ENCODE peak calls at places on chromosomes 1 and 21, in ten cellular contexts. K, O, X, B, F, N, I, Z, C and E are unnamed samples.
A peak's percentile ranks its signal among the peaks of the same experiment; 100 is the strongest.

GRCh38 chr1:210754931-210755670 is 378.8 kb downstream of the KCNH1 start:
- DNase-seq in K (no peak), O (peak; percentile 36), X (no peak), B (peak; percentile 20), F (no peak), N (no peak), I (no peak), Z (no peak), C (no peak), E (no peak)

GRCh38 chr1:27398405-27399149 is 6.2 kb downstream of the GPR3 start:
- DNase-seq in K (no peak), O (no peak), X (no peak), B (no peak), F (no peak), N (no peak), I (no peak), Z (no peak), C (no peak), E (no peak)

GRCh38 chr1:114108741-114109255 is 44.9 kb downstream of the SYT6 start:
- DNase-seq in K (no peak), O (peak; percentile 33), X (no peak), B (peak; percentile 76), F (no peak), N (peak; percentile 55), I (no peak), Z (no peak), C (no peak), E (no peak)

GRCh38 chr21:17451364-17451869 is 61.4 kb upstream of the CXADR start:
- DNase-seq in K (peak; percentile 46), O (no peak), X (no peak), B (peak; percentile 82), F (no peak), N (no peak), I (no peak), Z (no peak), C (peak; percentile 35), E (no peak)

GRCh38 chr1:53693361-53693760 is 45.6 kb downstream of the GLIS1 start:
- DNase-seq in K (no peak), O (peak; percentile 63), X (no peak), B (no peak), F (no peak), N (no peak), I (no peak), Z (no peak), C (no peak), E (no peak)

GRCh38 chr1:178926046-178926445 is 55.2 kb upstream of the ANGPTL1 start:
- DNase-seq in K (no peak), O (no peak), X (no peak), B (no peak), F (no peak), N (no peak), I (no peak), Z (no peak), C (no peak), E (no peak)

GRCh38 chr1:1305300-1306069 is 2.2 kb downstream of the ACAP3 start:
- DNase-seq in K (peak; percentile 53), O (no peak), X (peak; percentile 79), B (peak; percentile 61), F (no peak), N (no peak), I (no peak), Z (peak; percentile 56), C (peak; percentile 56), E (peak; percentile 55)

GRCh38 chr1:33433509-33434362 is 2.8 kb upstream of the PHC2 start:
- DNase-seq in K (peak; percentile 68), O (no peak), X (no peak), B (peak; percentile 98), F (no peak), N (no peak), I (no peak), Z (no peak), C (peak; percentile 91), E (no peak)

GRCh38 chr1:93471911-93472310 is 24.0 kb downstream of the FNBP1L start:
- DNase-seq in K (no peak), O (no peak), X (no peak), B (peak; percentile 81), F (no peak), N (no peak), I (no peak), Z (no peak), C (no peak), E (no peak)

GRCh38 chr1:234731371-234732085 is 121.5 kb upstream of the IRF2BP2 start:
- DNase-seq in K (peak; percentile 29), O (no peak), X (peak; percentile 22), B (peak; percentile 92), F (no peak), N (peak; percentile 68), I (no peak), Z (no peak), C (peak; percentile 84), E (no peak)

GRCh38 chr1:119080586-119080985 is 59.9 kb downstream of the WARS2 start:
- DNase-seq in K (no peak), O (no peak), X (no peak), B (peak; percentile 98), F (peak; percentile 60), N (no peak), I (no peak), Z (peak; percentile 40), C (peak; percentile 28), E (no peak)

GRCh38 chr1:218299416-218299815 is 14.3 kb downstream of the RRP15 start:
- DNase-seq in K (peak; percentile 62), O (no peak), X (no peak), B (peak; percentile 56), F (peak; percentile 46), N (no peak), I (peak; percentile 34), Z (no peak), C (peak; percentile 37), E (peak; percentile 30)

GRCh38 chr1:149846600-149847466 is 52.5 kb upstream of the BOLA1 start:
- DNase-seq in K (no peak), O (no peak), X (no peak), B (no peak), F (peak; percentile 7), N (no peak), I (peak; percentile 5), Z (no peak), C (no peak), E (peak; percentile 16)

GRCh38 chr1:223760833-223761232 is 48.5 kb downstream of the CAPN2 start:
- DNase-seq in K (no peak), O (no peak), X (no peak), B (no peak), F (no peak), N (no peak), I (no peak), Z (no peak), C (no peak), E (no peak)

GRCh38 chr1:26357121-26357602 is 3.2 kb upstream of the CRYBG2 start:
- DNase-seq in K (no peak), O (no peak), X (no peak), B (no peak), F (no peak), N (no peak), I (no peak), Z (peak; percentile 31), C (peak; percentile 91), E (no peak)

GRCh38 chr1:30930631-30931173 is 22.1 kb upstream of the SDC3 start:
- DNase-seq in K (no peak), O (no peak), X (no peak), B (no peak), F (peak; percentile 35), N (no peak), I (no peak), Z (no peak), C (no peak), E (no peak)
- H3K27ac ChIP-seq in K (no peak overlapping the region), O (no peak overlapping the region), X (no peak overlapping the region), B (no peak overlapping the region), F (peak overlapping the region; percentile 84), N (no peak overlapping the region), I (no peak overlapping the region), Z (no peak overlapping the region), C (no peak overlapping the region), E (no peak overlapping the region)

DNA sequence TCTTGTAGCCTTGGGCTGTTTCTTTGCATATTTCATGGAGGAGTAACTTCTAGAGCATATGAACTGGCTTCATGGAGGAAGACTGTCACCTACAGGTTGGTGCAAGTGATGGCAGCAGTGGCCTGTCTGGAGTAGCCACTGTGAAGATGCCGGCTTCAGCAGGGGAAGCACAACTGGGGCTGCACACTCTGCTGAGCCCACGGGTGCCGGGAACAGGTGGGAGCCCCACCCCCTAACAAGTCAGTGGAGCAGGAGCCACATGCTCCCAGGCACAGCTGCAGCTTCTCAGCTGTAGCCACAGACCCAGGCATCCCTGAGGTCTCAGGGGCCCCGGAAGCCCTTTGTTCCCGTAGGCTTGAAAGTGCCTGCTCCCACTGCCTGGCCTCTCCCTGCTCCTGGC is 43.2 kb upstream of the C1orf185 start:
- DNase-seq in K (peak; percentile 27), O (no peak), X (no peak), B (no peak), F (peak; percentile 27), N (peak; percentile 12), I (no peak), Z (peak; percentile 40), C (peak; percentile 48), E (peak; percentile 33)
- TF ChIP-seq CTCF in K (no peak), O (peak; percentile 22), X (peak; percentile 49), B (peak; percentile 45), F (peak; percentile 75), N (peak; percentile 61), I (peak; percentile 34), Z (peak; percentile 66), C (peak; percentile 65), E (peak; percentile 73)

DNA sequence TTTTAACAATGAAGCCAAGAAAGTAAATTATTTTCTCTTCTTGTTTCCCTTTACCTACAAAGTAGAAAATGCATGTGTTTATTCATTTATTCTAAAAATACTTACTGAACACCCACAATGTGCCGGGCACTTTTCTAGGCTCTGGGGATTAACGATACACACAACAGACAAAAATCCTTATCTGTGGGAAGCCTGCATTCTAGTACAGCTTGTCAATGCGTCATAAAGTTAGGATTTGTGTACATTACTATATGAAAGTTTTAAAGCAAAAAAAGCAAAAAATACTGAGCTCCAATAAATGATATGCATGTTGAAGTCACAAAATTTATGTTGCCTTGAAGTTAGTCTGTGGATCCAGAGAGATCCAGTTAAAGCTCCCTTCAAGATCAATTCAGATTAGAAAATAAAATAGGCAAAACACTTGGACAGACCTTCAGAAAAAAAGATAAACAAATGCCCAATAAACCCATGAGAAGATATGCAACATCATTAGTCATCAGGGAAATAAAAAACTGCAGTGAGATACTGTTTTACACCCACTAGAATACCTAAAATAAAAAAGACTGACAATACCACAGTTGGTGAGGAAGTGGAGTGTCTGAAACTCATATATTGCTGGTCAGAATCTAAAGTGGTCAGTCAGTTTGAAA is 33.1 kb upstream of the KCNQ4 start:
- DNase-seq in K (no peak), O (no peak), X (no peak), B (no peak), F (no peak), N (no peak), I (no peak), Z (no peak), C (no peak), E (no peak)
- H3K4me2 ChIP-seq in K (no peak overlapping the region), O (no peak overlapping the region), X (no peak overlapping the region), B (no peak overlapping the region), F (no peak overlapping the region), N (no peak overlapping the region), I (no peak overlapping the region), Z (no peak overlapping the region), C (no peak overlapping the region), E (no peak overlapping the region)

GRCh38 chr1:243596441-243597183 is 253.4 kb downstream of the AKT3 start:
- DNase-seq in K (no peak), O (no peak), X (no peak), B (peak; percentile 99), F (no peak), N (peak; percentile 76), I (peak; percentile 88), Z (no peak), C (no peak), E (no peak)
- H3K27ac ChIP-seq in K (no peak overlapping the region), O (peak overlapping the region; percentile 89), X (no peak overlapping the region), B (peak overlapping the region; percentile 86), F (no peak overlapping the region), N (peak overlapping the region; percentile 43), I (peak overlapping the region; percentile 28), Z (no peak overlapping the region), C (peak overlapping the region; percentile 75), E (no peak overlapping the region)

GRCh38 chr1:30724175-30724574 is 790 bp upstream of the MATN1 start:
- DNase-seq in K (no peak), O (no peak), X (no peak), B (no peak), F (peak; percentile 35), N (no peak), I (no peak), Z (no peak), C (no peak), E (no peak)
- TF ChIP-seq CTCF in K (peak; percentile 16), O (peak; percentile 50), X (peak; percentile 46), B (peak; percentile 12), F (peak; percentile 43), N (no peak), I (peak; percentile 43), Z (peak; percentile 59), C (no peak), E (peak; percentile 77)